ENCODE peak calls at places on chromosomes 5 and 9, in nine cellular contexts. A is OCI-LY7; Q is endothelial cell of umbilical vein; X is effector memory CD4-positive, alpha-beta T cell; B is CD8-positive, alpha-beta T cell; R is upper lobe of right lung; J is fibroblast of lung; Y is cardiac muscle cell; P is Peyer's patch. W is an unnamed sample. For H3K36me3, the result is how much of the 10 kb centered on the place peaks cover.

GRCh38 chr9:70462300-70462699 is 47.8 kb upstream of the KLF9 start:
- DNase-seq in J (no peak), A (no peak), P (no peak), Y (no peak), Q (no peak), R (no peak), X (no peak), B (no peak), W (no peak)

GRCh38 chr5:122091942-122092600 is 14.0 kb upstream of the LOX start:
- DNase-seq in P (no peak), R (no peak), Y (peak), A (no peak), J (peak), X (no peak), Q (peak), B (no peak), W (no peak)

GRCh38 chr9:88530051-88530450 is 4.9 kb upstream of the NXNL2 start:
- DNase-seq in A (no peak), R (no peak), J (peak), Q (no peak), X (no peak), B (no peak), Y (no peak), P (no peak), W (peak)

GRCh38 chr5:79256563-79256962 is 20.6 kb downstream of the JMY start:
- DNase-seq in P (no peak), Q (no peak), R (no peak), A (peak), B (no peak), J (no peak), Y (no peak), X (no peak), W (no peak)

GRCh38 chr9:81589392-81589791 is 100.0 kb downstream of the TLE1 start:
- DNase-seq in A (no peak), Y (no peak), R (no peak), Q (no peak), J (no peak), P (no peak), B (no peak), X (no peak), W (no peak)

GRCh38 chr5:173459225-173459624 is 131.0 kb upstream of the STC2 start:
- DNase-seq in Y (no peak), P (no peak), A (no peak), Q (no peak), X (no peak), R (no peak), B (no peak), J (no peak), W (no peak)

GRCh38 chr9:71036501-71036900 is 84.9 kb downstream of the TRPM3 start:
- DNase-seq in B (no peak), Q (peak), R (no peak), P (no peak), J (peak), A (no peak), Y (peak), X (no peak), W (no peak)

GRCh38 chr9:5773324-5773999 is 59.5 kb downstream of the ERMP1 start:
- DNase-seq in X (no peak), R (no peak), Y (no peak), B (no peak), P (no peak), A (no peak), J (peak), Q (no peak), W (no peak)

GRCh38 chr5:61447780-61448495 is 115.9 kb downstream of the ZSWIM6 start:
- DNase-seq in Y (no peak), A (no peak), X (no peak), R (no peak), P (no peak), B (no peak), J (no peak), Q (no peak), W (no peak)

GRCh38 chr9:76092572-76092971 is 202.1 kb downstream of the PCSK5 start:
- DNase-seq in X (no peak), R (no peak), J (no peak), B (no peak), P (no peak), Q (no peak), A (no peak), Y (no peak), W (no peak)

GRCh38 chr5:38940230-38940858 is 94.5 kb downstream of the OSMR start:
- DNase-seq in Q (no peak), P (no peak), R (no peak), X (no peak), B (no peak), J (no peak), Y (no peak), A (no peak), W (no peak)
- H3K36me3 ChIP-seq in Q (under half), P (under half), R (half or more), X (half or more), B (under half), J (under half), Y (under half), A (under half), W (under half)

DNA sequence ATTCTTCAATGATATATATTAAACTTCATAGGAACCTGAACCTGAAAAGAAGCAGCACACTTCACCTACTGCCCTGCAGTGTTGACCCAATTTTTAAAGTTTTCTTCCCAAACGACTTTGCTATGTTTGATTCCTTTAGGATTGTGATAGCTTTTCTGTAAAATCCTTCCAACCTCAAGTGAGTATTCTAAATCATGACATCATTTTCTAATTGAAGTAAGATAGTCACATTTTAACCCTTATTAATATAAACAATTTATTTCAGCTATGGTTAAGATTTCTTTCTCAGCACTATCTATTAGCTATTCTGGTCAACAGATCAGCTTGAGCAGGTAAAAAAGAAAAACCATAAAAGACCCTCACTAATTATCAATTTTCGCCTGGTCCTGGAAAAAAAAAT is 162.0 kb downstream of the SMARCA2 start:
- DNase-seq in Q (no peak), R (no peak), X (no peak), P (no peak), A (no peak), B (no peak), J (no peak), Y (no peak), W (no peak)
- H3K27ac ChIP-seq in Q (no peak), R (no peak), X (no peak), P (no peak), A (no peak), B (no peak), J (no peak), Y (no peak), W (no peak)

DNA sequence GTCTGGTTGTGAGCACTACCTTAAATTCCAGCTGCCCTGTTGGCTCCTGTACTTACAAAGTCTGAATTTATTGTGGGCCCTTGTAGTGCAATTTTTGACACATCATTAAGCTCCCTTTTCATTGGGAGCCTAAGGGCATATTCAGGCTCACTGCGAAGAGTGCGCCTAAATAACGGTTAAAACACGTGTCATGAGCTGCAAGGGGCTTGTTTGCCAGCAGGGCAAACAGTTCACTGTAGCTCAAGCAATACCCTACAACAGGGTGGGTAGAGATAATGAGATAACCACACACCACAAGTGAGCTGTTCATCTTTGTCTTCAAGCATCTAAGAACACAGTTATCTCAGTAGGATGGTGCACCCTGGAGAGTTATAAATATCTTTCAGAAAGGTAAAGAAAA is 214.2 kb downstream of the SLF1 start:
- DNase-seq in X (no peak), Y (no peak), Q (no peak), A (no peak), J (no peak), P (no peak), R (no peak), B (no peak), W (no peak)
- H3K36me3 ChIP-seq in X (under half), Y (under half), Q (under half), A (under half), J (under half), P (under half), R (under half), B (under half), W (under half)

GRCh38 chr9:16328349-16328748 is 542.1 kb downstream of the BNC2 start:
- DNase-seq in R (no peak), J (peak), B (no peak), Q (no peak), X (no peak), Y (no peak), P (no peak), A (no peak), W (no peak)
- H3K27ac ChIP-seq in R (no peak), J (no peak), B (no peak), Q (no peak), X (no peak), Y (no peak), P (no peak), A (no peak), W (no peak)

DNA sequence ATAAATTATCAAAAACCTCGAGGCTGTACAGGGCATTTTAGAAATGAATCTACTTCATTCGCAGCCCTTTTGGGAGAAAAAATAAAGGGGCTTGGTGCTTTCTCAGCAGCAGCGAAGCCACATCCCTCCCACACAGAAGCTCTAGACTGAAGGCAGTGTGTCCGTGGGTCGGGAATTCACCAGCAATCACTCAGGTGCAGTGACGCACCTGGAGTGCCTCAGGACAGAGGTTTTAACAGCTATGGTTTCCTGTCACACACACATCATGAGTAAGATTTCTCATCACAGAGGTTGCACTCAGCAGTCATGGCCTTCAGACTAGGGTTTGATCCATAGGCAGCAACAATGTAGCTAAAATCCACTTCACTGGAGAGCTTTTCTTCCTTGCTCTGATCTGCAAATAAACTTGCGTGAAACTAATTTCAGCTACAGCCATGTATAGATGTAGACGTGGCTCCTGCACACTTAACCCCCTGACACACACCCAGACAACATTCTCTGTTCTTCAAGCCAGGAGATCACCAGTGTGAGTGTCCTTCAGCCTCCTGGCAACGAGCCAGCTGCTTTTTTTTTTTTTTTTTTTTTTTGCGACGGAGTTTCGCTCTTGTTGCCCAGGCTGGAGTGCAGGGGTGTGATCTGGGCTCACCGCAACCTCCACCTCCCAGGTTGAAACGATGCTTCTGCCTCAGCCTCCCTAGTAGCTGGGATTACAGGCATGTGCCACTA is 34.8 kb downstream of the DYNC2I2 start:
- DNase-seq in Y (no peak), Q (no peak), R (no peak), P (no peak), X (no peak), A (no peak), B (no peak), J (no peak), W (no peak)
- H3K36me3 ChIP-seq in Y (half or more), Q (half or more), R (half or more), P (half or more), X (half or more), A (half or more), B (half or more), J (under half), W (half or more)

GRCh38 chr9:134051319-134051718 is 16.5 kb downstream of the BRD3 start:
- DNase-seq in X (no peak), Y (no peak), A (no peak), Q (no peak), R (no peak), B (no peak), J (no peak), P (no peak), W (peak)
- H3K27ac ChIP-seq in X (no peak), Y (no peak), A (no peak), Q (no peak), R (no peak), B (no peak), J (no peak), P (no peak), W (no peak)

GRCh38 chr5:180327166-180327565 is 26.0 kb downstream of the GFPT2 start:
- DNase-seq in Q (no peak), P (no peak), B (no peak), J (no peak), Y (no peak), R (no peak), A (no peak), X (no peak), W (no peak)

GRCh38 chr5:180329138-180329435 is 24.0 kb downstream of the GFPT2 start:
- DNase-seq in R (no peak), J (no peak), Q (no peak), P (no peak), X (no peak), Y (no peak), B (no peak), A (no peak), W (no peak)

GRCh38 chr5:180328296-180329137 is 24.6 kb downstream of the GFPT2 start:
- DNase-seq in B (peak), A (peak), X (peak), Q (peak), P (peak), R (peak), J (peak), Y (peak), W (peak)

GRCh38 chr5:180323929-180324632 is 29.1 kb downstream of the GFPT2 start:
- DNase-seq in X (no peak), Q (no peak), J (peak), A (no peak), R (no peak), B (no peak), Y (no peak), P (no peak), W (no peak)

GRCh38 chr5:180324633-180324955 is 28.5 kb downstream of the GFPT2 start:
- DNase-seq in A (no peak), Q (no peak), J (no peak), X (no peak), R (no peak), P (no peak), B (no peak), Y (no peak), W (no peak)
- H3K36me3 ChIP-seq in A (under half), Q (under half), J (under half), X (under half), R (under half), P (under half), B (under half), Y (under half), W (half or more)

DNA sequence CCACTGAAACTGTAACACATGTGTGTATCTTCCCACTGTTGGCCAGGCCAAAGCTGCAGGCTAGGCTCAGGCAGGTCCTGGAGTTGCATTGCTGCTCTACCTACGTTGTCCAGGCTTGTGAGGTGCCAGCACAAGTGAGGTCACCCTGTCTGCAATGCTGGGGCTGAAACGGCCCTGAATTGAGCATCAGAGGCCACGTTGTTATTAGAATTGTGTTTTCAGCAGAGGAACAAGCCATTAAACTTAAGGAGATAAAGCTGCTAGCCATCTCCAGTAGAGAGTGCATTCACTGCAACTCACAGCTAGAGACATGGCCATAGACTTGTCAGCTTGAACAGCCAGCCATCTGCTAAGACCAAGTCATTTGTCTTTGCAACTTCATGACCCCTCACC is 191.8 kb downstream of the SEMA6A start:
- DNase-seq in A (no peak), Y (no peak), X (no peak), Q (no peak), J (no peak), P (no peak), B (no peak), R (no peak), W (no peak)
- H3K27ac ChIP-seq in A (no peak), Y (no peak), X (no peak), Q (no peak), J (no peak), P (no peak), B (no peak), R (no peak), W (no peak)

GRCh38 chr5:150396247-150396646 is 16.5 kb downstream of the CD74 start:
- DNase-seq in P (no peak), B (no peak), Q (no peak), J (no peak), R (no peak), Y (no peak), A (no peak), X (no peak), W (peak)

GRCh38 chr5:150394912-150395689 is 17.6 kb downstream of the CD74 start:
- DNase-seq in Q (no peak), P (no peak), B (no peak), X (no peak), Y (no peak), J (peak), A (no peak), R (no peak), W (peak)

GRCh38 chr5:150395690-150395979 is 17.1 kb downstream of the CD74 start:
- DNase-seq in J (no peak), X (no peak), P (no peak), B (no peak), Y (no peak), R (no peak), Q (no peak), A (no peak), W (peak)

GRCh38 chr5:150392680-150393079 is 20.0 kb downstream of the CD74 start:
- DNase-seq in A (no peak), Y (no peak), X (no peak), J (no peak), P (no peak), Q (no peak), R (no peak), B (no peak), W (peak)

GRCh38 chr5:150394103-150394502 is 18.6 kb downstream of the CD74 start:
- DNase-seq in R (no peak), B (no peak), Q (peak), P (no peak), X (no peak), J (peak), A (no peak), Y (no peak), W (peak)
- H3K36me3 ChIP-seq in R (half or more), B (under half), Q (under half), P (half or more), X (half or more), J (under half), A (half or more), Y (under half), W (half or more)

GRCh38 chr5:75601567-75601966 is 9.7 kb upstream of the ANKDD1B start:
- DNase-seq in Q (no peak), A (no peak), J (no peak), B (no peak), R (no peak), Y (no peak), X (no peak), P (no peak), W (no peak)

GRCh38 chr5:75603421-75603820 is 7.8 kb upstream of the ANKDD1B start:
- DNase-seq in J (peak), X (no peak), A (no peak), Y (no peak), Q (peak), B (no peak), R (no peak), P (no peak), W (no peak)

GRCh38 chr5:75603835-75604234 is 7.4 kb upstream of the ANKDD1B start:
- DNase-seq in B (no peak), A (no peak), Q (no peak), J (no peak), P (no peak), X (no peak), Y (no peak), R (no peak), W (no peak)

GRCh38 chr5:75600535-75600934 is 10.7 kb upstream of the ANKDD1B start:
- DNase-seq in P (no peak), Y (no peak), R (no peak), B (no peak), X (no peak), Q (no peak), J (no peak), A (no peak), W (no peak)

GRCh38 chr5:75601996-75602395 is 9.3 kb upstream of the ANKDD1B start:
- DNase-seq in A (no peak), P (no peak), R (no peak), J (peak), Y (no peak), X (no peak), Q (no peak), B (no peak), W (no peak)
- H3K27ac ChIP-seq in A (no peak), P (no peak), R (no peak), J (no peak), Y (no peak), X (no peak), Q (no peak), B (no peak), W (no peak)